ENCODE peak calls at places on chromosomes 12 and 14, in nine cellular contexts. D, T, P, U, Z, J, M, I and O are unnamed samples.

GRCh38 chr12:20367731-20368652 is at the start of gene PDE3A:
- DNase-seq in P (peak; percentile 23), J (peak; percentile 67), M (peak; percentile 79), Z (peak; percentile 10), I (peak; percentile 62), T (no peak), D (no peak), U (peak; percentile 59), O (peak; percentile 80)

GRCh38 chr14:85293820-85294219 is 236.1 kb upstream of the FLRT2 start:
- DNase-seq in T (no peak), P (no peak), M (no peak), D (no peak), U (no peak), Z (no peak), I (no peak), J (no peak), O (no peak)

GRCh38 chr12:45369065-45369464 is 153.2 kb downstream of the ANO6 start:
- DNase-seq in Z (no peak), I (peak; percentile 24), M (no peak), D (no peak), P (no peak), J (no peak), T (no peak), U (no peak), O (no peak)

GRCh38 chr12:113088971-113089756 is 32.6 kb downstream of the DTX1 start:
- DNase-seq in J (no peak), P (no peak), M (no peak), I (no peak), T (no peak), U (no peak), Z (no peak), D (peak; percentile 61), O (no peak)

GRCh38 chr12:65420941-65421340 is 142.5 kb downstream of the MSRB3 start:
- DNase-seq in P (no peak), Z (no peak), I (no peak), D (no peak), U (no peak), M (peak; percentile 94), T (no peak), J (no peak), O (no peak)

GRCh38 chr12:3004655-3005565 is 45.7 kb downstream of the TEAD4 start:
- DNase-seq in Z (no peak), T (peak; percentile 35), D (no peak), M (no peak), J (no peak), I (no peak), U (no peak), P (no peak), O (no peak)

GRCh38 chr12:116745554-116745953 is 7.4 kb downstream of the RNFT2 start:
- DNase-seq in J (no peak), P (no peak), T (no peak), I (no peak), Z (no peak), U (no peak), M (no peak), D (no peak), O (no peak)

GRCh38 chr14:95533391-95533821 is 1.4 kb upstream of the GLRX5 start:
- DNase-seq in P (no peak), I (no peak), J (no peak), M (no peak), T (no peak), D (no peak), U (no peak), Z (no peak), O (no peak)

GRCh38 chr12:28237423-28237822 is 47.2 kb downstream of the CCDC91 start:
- DNase-seq in T (no peak), P (no peak), Z (no peak), J (no peak), U (no peak), M (no peak), I (no peak), D (no peak), O (no peak)

GRCh38 chr12:47742253-47742825 is 16.3 kb downstream of the RAPGEF3 start:
- DNase-seq in P (peak; percentile 49), U (peak; percentile 53), D (peak; percentile 70), J (peak; percentile 39), M (no peak), T (peak; percentile 63), I (peak; percentile 47), Z (no peak), O (no peak)

GRCh38 chr12:132606466-132606865 is 3.9 kb downstream of the LRCOL1 start:
- DNase-seq in T (no peak), Z (no peak), D (no peak), J (no peak), U (no peak), I (no peak), M (no peak), P (no peak), O (peak; percentile 63)

GRCh38 chr12:129185855-129186254 is 332.6 kb downstream of the GLT1D1 start:
- DNase-seq in T (no peak), J (no peak), I (no peak), Z (no peak), U (no peak), M (no peak), D (no peak), P (no peak), O (no peak)

GRCh38 chr12:124837958-124838803 is 25.5 kb downstream of the SCARB1 start:
- DNase-seq in Z (peak; percentile 15), I (peak; percentile 89), U (peak; percentile 90), J (no peak), D (no peak), T (peak; percentile 71), M (peak; percentile 98), P (peak; percentile 70), O (no peak)

GRCh38 chr14:38862381-38862780 is 240.7 kb downstream of the SEC23A start:
- DNase-seq in T (no peak), J (no peak), P (no peak), I (no peak), M (no peak), U (no peak), Z (no peak), D (no peak), O (no peak)

GRCh38 chr12:6373022-6373787 is 2.2 kb downstream of the SCNN1A start:
- DNase-seq in Z (no peak), I (no peak), M (no peak), D (no peak), J (no peak), U (no peak), P (no peak), T (no peak), O (no peak)